ENCODE peak calls at places on chromosomes 3 and 15, in nine cellular contexts. F, Z, O, M, A, X, V, L and R are unnamed samples. For H3K9me3, H3K27me3 and H3K4me1, the result is how much of the 10 kb centered on the place peaks cover.

GRCh38 chr3:5194801-5195509 is 7.4 kb downstream of the EDEM1 start:
- DNase-seq in F (no peak), Z (no peak), O (peak), M (peak), A (no peak), X (peak), V (peak), L (peak), R (no peak)

GRCh38 chr15:77808077-77808476 is 175.4 kb upstream of the LINGO1 start:
- DNase-seq in F (no peak), Z (no peak), O (no peak), M (no peak), A (no peak), X (no peak), V (no peak), L (no peak), R (no peak)

GRCh38 chr15:38992541-38993334 is 428.1 kb upstream of the RASGRP1 start:
- DNase-seq in F (no peak), Z (no peak), O (no peak), M (no peak), A (no peak), X (no peak), V (no peak), L (no peak), R (no peak)

GRCh38 chr3:190912736-190913135 is 50.2 kb upstream of the GMNC start:
- DNase-seq in F (no peak), Z (no peak), O (no peak), M (peak), A (no peak), X (no peak), V (no peak), L (no peak), R (no peak)

GRCh38 chr3:32423956-32424558 is 32.4 kb downstream of the CMTM7 start:
- DNase-seq in F (no peak), Z (no peak), O (no peak), M (no peak), A (no peak), X (no peak), V (no peak), L (peak), R (no peak)

GRCh38 chr15:57667171-57667924 is 39.2 kb upstream of the POLR2M start:
- DNase-seq in F (no peak), Z (no peak), O (no peak), M (peak), A (no peak), X (peak), V (no peak), L (no peak), R (no peak)

GRCh38 chr3:140242818-140243276 is 307.9 kb downstream of the CLSTN2 start:
- DNase-seq in F (no peak), Z (no peak), O (no peak), M (no peak), A (no peak), X (no peak), V (no peak), L (no peak), R (no peak)

GRCh38 chr3:158522737-158523136 is 48.3 kb upstream of the MLF1 start:
- DNase-seq in F (no peak), Z (no peak), O (no peak), M (peak), A (no peak), X (peak), V (no peak), L (no peak), R (no peak)

GRCh38 chr15:32718822-32719716 is 1.3 kb downstream of the GREM1 start:
- DNase-seq in F (no peak), Z (peak), O (no peak), M (peak), A (no peak), X (no peak), V (no peak), L (no peak), R (no peak)

GRCh38 chr3:115292677-115293076 is 145.6 kb upstream of the ZBTB20 start:
- DNase-seq in F (no peak), Z (no peak), O (no peak), M (no peak), A (no peak), X (no peak), V (no peak), L (no peak), R (no peak)

GRCh38 chr3:16503191-16503776 is 10.2 kb downstream of the RFTN1 start:
- DNase-seq in F (no peak), Z (no peak), O (no peak), M (no peak), A (no peak), X (no peak), V (no peak), L (no peak), R (no peak)

GRCh38 chr3:101519685-101520365 is 6.8 kb upstream of the SENP7 start:
- DNase-seq in F (no peak), Z (no peak), O (no peak), M (peak), A (no peak), X (no peak), V (no peak), L (no peak), R (no peak)

GRCh38 chr3:64824281-64824980 is 136.6 kb upstream of the ADAMTS9 start:
- DNase-seq in F (no peak), Z (no peak), O (no peak), M (no peak), A (no peak), X (no peak), V (no peak), L (no peak), R (no peak)

GRCh38 chr3:32842531-32842931 is 24.7 kb downstream of the TRIM71 start:
- DNase-seq in F (no peak), Z (no peak), O (no peak), M (peak), A (no peak), X (no peak), V (no peak), L (no peak), R (no peak)

GRCh38 chr3:71244153-71245051 is 339.1 kb downstream of the FOXP1 start:
- DNase-seq in F (peak), Z (no peak), O (no peak), M (no peak), A (peak), X (peak), V (no peak), L (no peak), R (no peak)

DNA sequence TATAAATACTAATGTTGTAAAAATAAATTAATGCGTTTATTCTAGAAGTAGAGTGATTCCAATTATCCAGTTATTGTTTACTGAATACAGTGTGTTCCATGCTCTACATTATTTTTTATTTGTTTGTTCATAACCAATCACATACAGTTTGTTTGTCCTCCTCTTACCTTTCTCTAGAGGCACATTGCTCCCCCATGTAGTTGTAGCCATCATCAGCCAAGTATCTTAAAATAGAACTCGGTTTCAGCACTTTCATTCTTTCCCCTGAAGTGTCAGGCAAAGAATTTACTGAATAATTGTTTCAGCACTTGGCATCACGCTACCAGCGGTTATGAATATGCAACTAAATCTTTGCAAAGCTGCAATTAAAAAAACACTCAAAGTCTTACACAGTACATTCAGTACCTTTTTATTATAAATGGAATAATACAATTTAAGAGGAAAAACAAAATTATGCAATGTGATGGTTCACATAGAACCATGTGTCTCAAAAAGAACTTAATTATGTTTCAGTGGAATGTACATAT is 448.6 kb upstream of the ATP10A start:
- DNase-seq in F (no peak), Z (no peak), O (no peak), M (no peak), A (no peak), X (no peak), V (no peak), L (no peak), R (no peak)
- H3K9me3 ChIP-seq in F (under half), Z (under half), O (under half), M (under half), A (under half), X (under half), V (under half), L (under half), R (under half)

DNA sequence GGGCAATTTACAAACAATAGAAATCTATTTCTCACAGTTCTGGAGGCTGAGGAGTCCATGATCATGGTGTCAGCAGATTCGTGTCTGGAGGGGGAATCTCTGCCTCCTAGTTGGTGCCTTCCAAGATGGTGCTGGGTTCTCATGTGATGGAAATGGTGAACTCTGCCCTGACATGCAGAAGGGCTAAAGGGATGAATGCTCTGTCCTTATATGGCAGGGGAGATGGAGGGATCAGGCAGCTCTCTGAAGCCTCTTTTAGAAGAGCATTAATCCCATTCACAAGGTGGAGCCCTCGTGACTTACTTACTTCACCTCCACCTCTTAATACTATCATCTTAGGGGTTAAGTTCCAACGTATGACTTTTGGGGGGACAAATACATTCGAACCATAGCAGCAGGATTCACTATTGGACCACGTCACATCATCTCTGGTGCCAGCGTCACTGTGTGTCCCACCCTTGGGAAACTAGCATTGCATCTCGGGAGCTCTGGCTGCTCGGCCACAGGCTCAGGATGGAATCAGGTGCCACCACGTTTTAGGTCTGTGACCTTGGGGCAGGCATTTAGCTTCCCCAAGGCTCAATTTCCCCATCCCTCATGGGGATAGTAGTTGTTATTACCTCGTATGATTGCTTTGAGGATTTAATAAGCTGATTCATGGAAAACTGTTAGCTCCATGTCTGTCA is 53.0 kb downstream of the SV2B start:
- DNase-seq in F (no peak), Z (no peak), O (no peak), M (no peak), A (no peak), X (no peak), V (no peak), L (no peak), R (no peak)
- H3K27me3 ChIP-seq in F (under half), Z (under half), O (under half), M (under half), A (under half), X (under half), V (under half), L (under half), R (under half)

DNA sequence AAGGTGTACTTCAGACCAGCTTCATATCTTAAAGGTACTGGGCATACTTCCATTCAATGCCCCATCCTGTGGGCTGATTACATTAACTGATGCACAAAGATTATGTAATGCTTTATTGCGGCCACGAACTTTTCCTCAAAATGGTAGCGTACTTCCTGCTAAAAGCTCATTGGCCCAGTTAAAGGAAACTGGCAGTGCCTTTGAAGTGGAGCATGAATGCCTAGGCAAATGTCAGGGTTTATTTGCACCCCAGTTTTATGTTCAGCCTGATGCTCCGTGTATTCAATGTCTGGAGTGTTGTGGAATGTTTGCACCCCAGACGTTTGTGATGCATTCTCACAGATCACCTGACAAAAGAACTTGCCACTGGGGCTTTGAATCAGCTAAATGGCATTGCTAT is 3.4 kb downstream of the SKIL start:
- DNase-seq in F (no peak), Z (no peak), O (no peak), M (no peak), A (no peak), X (peak), V (no peak), L (no peak), R (no peak)
- H3K4me1 ChIP-seq in F (under half), Z (under half), O (under half), M (under half), A (under half), X (under half), V (under half), L (under half), R (under half)

GRCh38 chr15:64870350-64870749 is 28.6 kb downstream of the PLEKHO2 start:
- DNase-seq in F (peak), Z (no peak), O (no peak), M (no peak), A (no peak), X (no peak), V (no peak), L (no peak), R (no peak)
- H3K9me3 ChIP-seq in F (under half), Z (under half), O (under half), M (under half), A (under half), X (under half), V (under half), L (under half), R (under half)

DNA sequence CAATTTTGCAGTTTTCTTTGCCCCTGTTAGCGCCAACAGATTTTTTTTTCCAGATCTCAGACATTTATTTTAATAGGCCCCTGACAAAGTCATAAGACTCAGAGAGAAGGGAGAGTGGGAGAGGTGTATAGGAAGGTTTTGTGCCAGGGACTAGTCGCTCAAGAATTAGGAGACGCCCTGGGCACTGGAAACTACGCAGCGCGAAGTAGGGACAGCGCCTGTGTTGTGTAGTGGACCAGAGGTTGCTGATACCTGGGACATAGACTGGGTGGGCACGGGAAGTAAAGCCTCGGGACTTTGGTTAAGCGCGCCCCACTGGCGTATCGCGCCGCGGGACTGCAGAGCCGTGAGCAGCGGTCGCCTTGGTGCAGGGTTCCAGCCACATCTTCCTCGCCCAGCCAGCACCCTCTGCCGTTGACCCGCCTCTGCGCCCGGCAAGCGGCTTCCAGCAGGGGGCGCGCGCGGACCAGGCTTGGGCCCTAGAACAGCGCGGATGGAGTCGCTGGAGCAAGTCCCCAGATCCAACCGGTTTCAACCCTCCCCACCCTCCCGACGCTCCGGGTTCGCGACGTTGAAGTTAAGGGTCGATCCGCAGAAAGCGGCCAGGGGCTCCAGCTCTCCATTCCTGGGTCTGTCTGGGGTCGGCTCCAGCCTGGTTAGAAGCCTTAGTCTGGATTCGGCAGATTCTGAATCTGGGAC is 3.0 kb upstream of the ISLR2 start:
- DNase-seq in F (peak), Z (peak), O (peak), M (peak), A (peak), X (peak), V (peak), L (peak), R (no peak)
- H3K27me3 ChIP-seq in F (under half), Z (under half), O (under half), M (half or more), A (under half), X (half or more), V (under half), L (under half), R (under half)

GRCh38 chr3:55719508-55719907 is 232.4 kb upstream of the WNT5A start:
- DNase-seq in F (no peak), Z (no peak), O (no peak), M (no peak), A (no peak), X (no peak), V (no peak), L (no peak), R (no peak)
- H3K4me1 ChIP-seq in F (under half), Z (under half), O (under half), M (under half), A (under half), X (under half), V (under half), L (under half), R (under half)

GRCh38 chr15:80462836-80463512 is 58.8 kb downstream of the ARNT2 start:
- DNase-seq in F (no peak), Z (no peak), O (no peak), M (no peak), A (no peak), X (no peak), V (no peak), L (no peak), R (no peak)

GRCh38 chr15:80461370-80462060 is 57.3 kb downstream of the ARNT2 start:
- DNase-seq in F (no peak), Z (no peak), O (no peak), M (no peak), A (no peak), X (no peak), V (no peak), L (no peak), R (no peak)

GRCh38 chr15:80459380-80459779 is 55.2 kb downstream of the ARNT2 start:
- DNase-seq in F (no peak), Z (no peak), O (no peak), M (no peak), A (no peak), X (no peak), V (no peak), L (no peak), R (no peak)

GRCh38 chr15:80464952-80465645 is 60.9 kb downstream of the ARNT2 start:
- DNase-seq in F (no peak), Z (no peak), O (no peak), M (no peak), A (no peak), X (peak), V (no peak), L (no peak), R (no peak)

GRCh38 chr15:80462111-80462510 is 57.9 kb downstream of the ARNT2 start:
- DNase-seq in F (no peak), Z (no peak), O (no peak), M (no peak), A (no peak), X (no peak), V (no peak), L (no peak), R (no peak)
- H3K9me3 ChIP-seq in F (under half), Z (under half), O (under half), M (under half), A (under half), X (under half), V (under half), L (under half), R (under half)